ENCODE peak calls at places on chromosomes 6 and 20, in four cellular contexts. G, Y, E and Q are unnamed samples.

GRCh38 chr6:37480951-37481597 is 18.6 kb downstream of the CCDC167 start:
- DNase-seq in G (no peak), Y (no peak), E (no peak), Q (no peak)

GRCh38 chr6:144321839-144322591 is 36.9 kb downstream of the UTRN start:
- DNase-seq in G (no peak), Y (no peak), E (no peak), Q (no peak)

GRCh38 chr6:148147431-148147830 is 195.2 kb upstream of the SASH1 start:
- DNase-seq in G (no peak), Y (peak), E (no peak), Q (no peak)

GRCh38 chr6:57252975-57253374 is 30.9 kb upstream of the RAB23 start:
- DNase-seq in G (no peak), Y (no peak), E (no peak), Q (no peak)

GRCh38 chr6:37298958-37299357 is 41.0 kb upstream of the TMEM217 start:
- DNase-seq in G (no peak), Y (no peak), E (no peak), Q (no peak)

GRCh38 chr6:16200231-16200941 is 38.0 kb upstream of the GMPR start:
- DNase-seq in G (no peak), Y (no peak), E (no peak), Q (no peak)

GRCh38 chr20:33827629-33828325 is 16.6 kb downstream of the CHMP4B start:
- DNase-seq in G (no peak), Y (no peak), E (no peak), Q (no peak)

GRCh38 chr6:22880686-22881433 is 311.5 kb downstream of the HDGFL1 start:
- DNase-seq in G (no peak), Y (peak), E (no peak), Q (no peak)

GRCh38 chr6:14964901-14965300 is 281.0 kb upstream of the JARID2 start:
- DNase-seq in G (no peak), Y (no peak), E (no peak), Q (no peak)

GRCh38 chr6:55822005-55822404 is 53.4 kb downstream of the BMP5 start:
- DNase-seq in G (no peak), Y (no peak), E (no peak), Q (no peak)

GRCh38 chr6:139905404-139906052 is 531.1 kb upstream of the CITED2 start:
- DNase-seq in G (no peak), Y (no peak), E (no peak), Q (no peak)

GRCh38 chr6:111478749-111479148 is 4.3 kb downstream of the REV3L start:
- DNase-seq in G (no peak), Y (peak), E (no peak), Q (no peak)